ENCODE peak calls at places on chromosomes 4 and X, in six cellular contexts. C is activated T-helper 1 cell treated with anti-CD3 and anti-CD28 coated beads, Interleukin-2, amount 50 U/mL, for 16 hours; L is AG09319; Z is fibroblast of the conjunctiva; T is ascending aorta; W is ACHN. K is an unnamed sample.

GRCh38 chr4:11039494-11040142 is 355.1 kb upstream of the CLNK start:
- DNase-seq in W (no peak), C (no peak), Z (no peak), L (no peak), T (no peak), K (no peak)

GRCh38 chrX:87392369-87392768 is 125.2 kb upstream of the KLHL4 start:
- DNase-seq in W (no peak), L (no peak), Z (no peak), C (no peak), T (no peak), K (no peak)

GRCh38 chr4:166422475-166422874 is 549.4 kb downstream of the TLL1 start:
- DNase-seq in C (no peak), W (peak), L (no peak), Z (peak), T (no peak), K (no peak)

GRCh38 chrX:131762802-131763234 is 218.9 kb downstream of the OR13H1 start:
- DNase-seq in C (no peak), T (peak), W (no peak), L (no peak), Z (peak), K (no peak)

GRCh38 chr4:1578968-1579833 is 104.9 kb downstream of the FAM53A start:
- DNase-seq in Z (peak), T (peak), W (peak), L (peak), C (peak), K (peak)

GRCh38 chr4:23763559-23763958 is 126.3 kb downstream of the PPARGC1A start:
- DNase-seq in Z (no peak), C (no peak), L (no peak), W (no peak), T (no peak), K (no peak)

GRCh38 chr4:86414686-86415085 is 54.8 kb upstream of the MAPK10 start:
- DNase-seq in C (no peak), W (no peak), L (no peak), Z (no peak), T (no peak), K (no peak)

GRCh38 chrX:38192007-38192625 is 28.6 kb downstream of the SRPX start:
- DNase-seq in C (no peak), Z (no peak), W (peak), T (no peak), L (no peak), K (no peak)

GRCh38 chr4:19936471-19936870 is 315.2 kb upstream of the SLIT2 start:
- DNase-seq in T (no peak), C (no peak), L (peak), Z (peak), W (peak), K (no peak)

GRCh38 chr4:127936974-127937373 is 28.0 kb downstream of the MFSD8 start:
- DNase-seq in C (no peak), Z (no peak), W (no peak), T (no peak), L (no peak), K (no peak)

GRCh38 chrX:4240541-4241194 is 527.2 kb upstream of the PRKX start:
- DNase-seq in Z (no peak), C (no peak), L (no peak), T (no peak), W (no peak), K (no peak)

GRCh38 chrX:11386001-11386523 is 92.8 kb downstream of the AMELX start:
- DNase-seq in T (peak), W (peak), C (no peak), Z (peak), L (peak), K (no peak)

GRCh38 chr4:74653331-74654229 is 140.7 kb downstream of the BTC start:
- DNase-seq in W (peak), L (no peak), Z (no peak), T (no peak), C (no peak), K (no peak)

GRCh38 chr4:7392438-7393374 is 42.0 kb downstream of the PSAPL1 start:
- DNase-seq in Z (no peak), T (peak), L (no peak), C (no peak), W (no peak), K (peak)

GRCh38 chrX:12956704-12957541 is 18.0 kb upstream of the TMSB4X start:
- DNase-seq in Z (no peak), T (peak), L (no peak), C (no peak), W (peak), K (no peak)

GRCh38 chr4:118354913-118355312 is 2.1 kb upstream of the PRSS12 start:
- DNase-seq in C (no peak), Z (no peak), T (no peak), L (no peak), W (no peak), K (no peak)

GRCh38 chr4:15003891-15004700 is 1.8 kb downstream of the CPEB2 start:
- DNase-seq in T (peak), W (peak), Z (no peak), C (peak), L (no peak), K (peak)

GRCh38 chrX:47584714-47585113 is 2.5 kb downstream of the TIMP1 start:
- DNase-seq in Z (no peak), L (no peak), C (no peak), W (no peak), T (no peak), K (no peak)

GRCh38 chr4:110156442-110156841 is 42.0 kb downstream of the ELOVL6 start:
- DNase-seq in T (no peak), Z (no peak), W (no peak), C (no peak), L (no peak), K (no peak)

GRCh38 chr4:3431446-3431993 is 10.2 kb upstream of the HGFAC start:
- DNase-seq in Z (no peak), W (no peak), L (no peak), T (no peak), C (no peak), K (no peak)

GRCh38 chr4:156977435-156978160 is 6.0 kb upstream of the PDGFC start:
- DNase-seq in C (no peak), L (peak), T (no peak), W (no peak), Z (peak), K (no peak)

GRCh38 chr4:169009281-169010124 is 552 bp downstream of the CBR4 start:
- DNase-seq in T (peak), Z (no peak), W (peak), C (peak), L (no peak), K (peak)

GRCh38 chr4:66688674-66689073 is 856.6 kb downstream of the CENPC start:
- DNase-seq in W (peak), L (no peak), C (no peak), T (no peak), Z (peak), K (no peak)

GRCh38 chr4:57110635-57111546 is 706 bp upstream of the IGFBP7 start:
- DNase-seq in Z (peak), T (peak), L (no peak), W (peak), C (no peak), K (peak)

GRCh38 chr4:17642404-17642783 is 28.0 kb downstream of the MED28 start:
- DNase-seq in Z (no peak), T (no peak), C (no peak), L (no peak), W (no peak), K (no peak)

GRCh38 chrX:11666180-11666579 is 460 bp upstream of the ARHGAP6 start:
- DNase-seq in W (no peak), T (no peak), Z (no peak), C (no peak), L (no peak), K (no peak)

GRCh38 chr4:119113033-119113655 is 22.5 kb upstream of the MYOZ2 start:
- DNase-seq in Z (peak), T (no peak), C (no peak), W (peak), L (peak), K (no peak)

GRCh38 chr4:137541181-137541580 is 8.9 kb upstream of the PCDH18 start:
- DNase-seq in T (no peak), L (no peak), Z (no peak), C (no peak), W (no peak), K (no peak)

GRCh38 chr4:9926591-9926990 is 94.7 kb downstream of the SLC2A9 start:
- DNase-seq in Z (no peak), T (no peak), C (no peak), W (no peak), L (no peak), K (no peak)

GRCh38 chr4:182799515-182800215 is 117.5 kb downstream of the DCTD start:
- DNase-seq in L (no peak), C (no peak), Z (no peak), T (no peak), W (no peak), K (no peak)

GRCh38 chr4:94561249-94562024 is 109.7 kb downstream of the PDLIM5 start:
- DNase-seq in C (no peak), T (no peak), W (no peak), Z (no peak), L (no peak), K (no peak)

GRCh38 chr4:63708661-63709060 is 700.6 kb downstream of the TECRL start:
- DNase-seq in T (no peak), L (no peak), C (no peak), Z (no peak), W (no peak), K (no peak)

GRCh38 chr4:78038704-78039103 is 18.4 kb upstream of the FRAS1 start:
- DNase-seq in C (no peak), L (no peak), Z (no peak), W (no peak), T (no peak), K (no peak)

GRCh38 chr4:4320528-4320927 is 30.5 kb downstream of the ZBTB49 start:
- DNase-seq in L (no peak), C (no peak), T (no peak), Z (no peak), W (no peak), K (no peak)

GRCh38 chrX:63656871-63657580 is 128.0 kb downstream of the ARHGEF9 start:
- DNase-seq in T (peak), W (no peak), L (no peak), C (no peak), Z (no peak), K (no peak)

GRCh38 chr4:38914859-38915258 is 47.3 kb downstream of the FAM114A1 start:
- DNase-seq in L (no peak), Z (no peak), T (no peak), W (no peak), C (no peak), K (no peak)

GRCh38 chr4:114688063-114688462 is 89.5 kb downstream of the UGT8 start:
- DNase-seq in L (no peak), C (no peak), W (no peak), T (no peak), Z (no peak), K (no peak)

GRCh38 chr4:33751050-33751449 is 2493.3 kb downstream of the ARAP2 start:
- DNase-seq in L (no peak), T (no peak), Z (no peak), W (no peak), C (no peak), K (no peak)

K was measured in lower lobe of right lung.